ENCODE peak calls at places on chromosomes 4 and X, in four cellular contexts. One of them, this sample, is unnamed.
A peak's percentile ranks its signal among the peaks of the same experiment; 100 is the strongest.

GRCh38 chr4:143291334-143291733 is 45.3 kb upstream of the GAB1 start:
- DNase-seq in cardiac fibroblast: no peak
- DNase-seq in activated CD4-positive, alpha-beta T cell treated with anti-CD3 and anti-CD28 coated beads, Interleukin-2, amount 10 ng/mL, durations not matched to agents 7 days and 5 days: no peak
- DNase-seq in neural crest cell: no peak
- DNase-seq in this sample: no peak

GRCh38 chr4:151100517-151100916 is 1.1 kb downstream of the RPS3A start:
- DNase-seq in cardiac fibroblast: no peak
- DNase-seq in activated CD4-positive, alpha-beta T cell treated with anti-CD3 and anti-CD28 coated beads, Interleukin-2, amount 10 ng/mL, durations not matched to agents 7 days and 5 days: no peak
- DNase-seq in neural crest cell: no peak
- DNase-seq in this sample: peak; percentile 10

GRCh38 chrX:133586443-133586842 is 171.2 kb upstream of the GPC4 start:
- DNase-seq in cardiac fibroblast: no peak
- DNase-seq in activated CD4-positive, alpha-beta T cell treated with anti-CD3 and anti-CD28 coated beads, Interleukin-2, amount 10 ng/mL, durations not matched to agents 7 days and 5 days: no peak
- DNase-seq in neural crest cell: no peak
- DNase-seq in this sample: no peak

GRCh38 chr4:91330555-91331137 is 973.1 kb upstream of the GRID2 start:
- DNase-seq in cardiac fibroblast: peak; percentile 1
- DNase-seq in activated CD4-positive, alpha-beta T cell treated with anti-CD3 and anti-CD28 coated beads, Interleukin-2, amount 10 ng/mL, durations not matched to agents 7 days and 5 days: no peak
- DNase-seq in neural crest cell: no peak
- DNase-seq in this sample: no peak

GRCh38 chr4:124111922-124112321 is 600.6 kb downstream of the ANKRD50 start:
- DNase-seq in cardiac fibroblast: peak; percentile 97
- DNase-seq in activated CD4-positive, alpha-beta T cell treated with anti-CD3 and anti-CD28 coated beads, Interleukin-2, amount 10 ng/mL, durations not matched to agents 7 days and 5 days: no peak
- DNase-seq in neural crest cell: peak; percentile 16
- DNase-seq in this sample: peak; percentile 61

GRCh38 chrX:42714981-42715688 is 62.8 kb downstream of the PPP1R2C start:
- DNase-seq in cardiac fibroblast: no peak
- DNase-seq in activated CD4-positive, alpha-beta T cell treated with anti-CD3 and anti-CD28 coated beads, Interleukin-2, amount 10 ng/mL, durations not matched to agents 7 days and 5 days: peak; percentile 34
- DNase-seq in neural crest cell: peak; percentile 57
- DNase-seq in this sample: peak; percentile 91

GRCh38 chr4:78599931-78600375 is 48.4 kb downstream of the ANXA3 start:
- DNase-seq in cardiac fibroblast: no peak
- DNase-seq in activated CD4-positive, alpha-beta T cell treated with anti-CD3 and anti-CD28 coated beads, Interleukin-2, amount 10 ng/mL, durations not matched to agents 7 days and 5 days: no peak
- DNase-seq in neural crest cell: no peak
- DNase-seq in this sample: no peak

GRCh38 chr4:87068591-87069021 is 133.8 kb downstream of the AFF1 start:
- DNase-seq in cardiac fibroblast: peak; percentile 13
- DNase-seq in activated CD4-positive, alpha-beta T cell treated with anti-CD3 and anti-CD28 coated beads, Interleukin-2, amount 10 ng/mL, durations not matched to agents 7 days and 5 days: no peak
- DNase-seq in neural crest cell: no peak
- DNase-seq in this sample: no peak

GRCh38 chr4:105895324-105895608 is at the start of gene NPNT:
- DNase-seq in cardiac fibroblast: no peak
- DNase-seq in activated CD4-positive, alpha-beta T cell treated with anti-CD3 and anti-CD28 coated beads, Interleukin-2, amount 10 ng/mL, durations not matched to agents 7 days and 5 days: no peak
- DNase-seq in neural crest cell: peak; percentile 3
- DNase-seq in this sample: peak; percentile 79